ENCODE peak calls at places on chromosomes 13 and 19, in eight cellular contexts. One of them, this sample, is unnamed.
A peak's percentile ranks its signal among the peaks of the same experiment; 100 is the strongest.

GRCh38 chr19:43441736-43442135 is 23.7 kb downstream of the LYPD3 start:
- DNase-seq in GM13976: no peak
- DNase-seq in T-helper 9 cell: no peak
- DNase-seq in ovary: no peak
- DNase-seq in GM10248: no peak
- DNase-seq in glutamatergic neuron: no peak
- DNase-seq in activated T-helper 1 cell treated with anti-CD3 and anti-CD28 coated beads, Interleukin-12 subunit alpha, Interleukin-12 subunit beta, Interleukin-2, Interleukin-4 antibody, amounts not matched to agents 30 ng/mL and 10 ng/mL and 1 ng/mL, durations not matched to agents 14 hours and 24 hours and 36 hours: no peak
- DNase-seq in WERI-Rb-1: no peak
- DNase-seq in this sample: no peak

GRCh38 chr19:48506138-48506733 is 5.4 kb downstream of the LMTK3 start:
- DNase-seq in GM13976: peak; percentile 74
- DNase-seq in WERI-Rb-1: no peak
- DNase-seq in activated T-helper 1 cell treated with anti-CD3 and anti-CD28 coated beads, Interleukin-12 subunit alpha, Interleukin-12 subunit beta, Interleukin-2, Interleukin-4 antibody, amounts not matched to agents 30 ng/mL and 10 ng/mL and 1 ng/mL, durations not matched to agents 14 hours and 24 hours and 36 hours: no peak
- DNase-seq in GM10248: peak; percentile 58
- DNase-seq in glutamatergic neuron: no peak
- DNase-seq in ovary: no peak
- DNase-seq in T-helper 9 cell: no peak
- DNase-seq in this sample: no peak

GRCh38 chr19:47309038-47309437 is 623 bp upstream of the C5AR1 start:
- DNase-seq in T-helper 9 cell: no peak
- DNase-seq in GM10248: no peak
- DNase-seq in GM13976: no peak
- DNase-seq in ovary: no peak
- DNase-seq in activated T-helper 1 cell treated with anti-CD3 and anti-CD28 coated beads, Interleukin-12 subunit alpha, Interleukin-12 subunit beta, Interleukin-2, Interleukin-4 antibody, amounts not matched to agents 30 ng/mL and 10 ng/mL and 1 ng/mL, durations not matched to agents 14 hours and 24 hours and 36 hours: no peak
- DNase-seq in glutamatergic neuron: no peak
- DNase-seq in WERI-Rb-1: no peak
- DNase-seq in this sample: no peak

GRCh38 chr19:44025217-44025936 is at the start of gene ZNF222:
- DNase-seq in GM13976: peak; percentile 81
- DNase-seq in activated T-helper 1 cell treated with anti-CD3 and anti-CD28 coated beads, Interleukin-12 subunit alpha, Interleukin-12 subunit beta, Interleukin-2, Interleukin-4 antibody, amounts not matched to agents 30 ng/mL and 10 ng/mL and 1 ng/mL, durations not matched to agents 14 hours and 24 hours and 36 hours: peak; percentile 69
- DNase-seq in T-helper 9 cell: peak; percentile 50
- DNase-seq in WERI-Rb-1: peak; percentile 78
- DNase-seq in ovary: peak; percentile 75
- DNase-seq in glutamatergic neuron: peak; percentile 75
- DNase-seq in GM10248: peak; percentile 82
- DNase-seq in this sample: peak; percentile 83

GRCh38 chr13:71522976-71523517 is 344.0 kb downstream of the DACH1 start:
- DNase-seq in WERI-Rb-1: no peak
- DNase-seq in GM10248: no peak
- DNase-seq in GM13976: no peak
- DNase-seq in activated T-helper 1 cell treated with anti-CD3 and anti-CD28 coated beads, Interleukin-12 subunit alpha, Interleukin-12 subunit beta, Interleukin-2, Interleukin-4 antibody, amounts not matched to agents 30 ng/mL and 10 ng/mL and 1 ng/mL, durations not matched to agents 14 hours and 24 hours and 36 hours: no peak
- DNase-seq in T-helper 9 cell: no peak
- DNase-seq in glutamatergic neuron: no peak
- DNase-seq in ovary: no peak
- DNase-seq in this sample: peak; percentile 20

GRCh38 chr19:19155495-19156219 is 14.4 kb downstream of the MEF2B start:
- DNase-seq in WERI-Rb-1: no peak
- DNase-seq in glutamatergic neuron: no peak
- DNase-seq in ovary: no peak
- DNase-seq in activated T-helper 1 cell treated with anti-CD3 and anti-CD28 coated beads, Interleukin-12 subunit alpha, Interleukin-12 subunit beta, Interleukin-2, Interleukin-4 antibody, amounts not matched to agents 30 ng/mL and 10 ng/mL and 1 ng/mL, durations not matched to agents 14 hours and 24 hours and 36 hours: no peak
- DNase-seq in GM13976: peak; percentile 70
- DNase-seq in T-helper 9 cell: no peak
- DNase-seq in GM10248: peak; percentile 77
- DNase-seq in this sample: no peak

GRCh38 chr13:110652231-110652730 is 36.9 kb downstream of the NAXD start:
- DNase-seq in glutamatergic neuron: no peak
- DNase-seq in ovary: no peak
- DNase-seq in GM10248: no peak
- DNase-seq in WERI-Rb-1: no peak
- DNase-seq in activated T-helper 1 cell treated with anti-CD3 and anti-CD28 coated beads, Interleukin-12 subunit alpha, Interleukin-12 subunit beta, Interleukin-2, Interleukin-4 antibody, amounts not matched to agents 30 ng/mL and 10 ng/mL and 1 ng/mL, durations not matched to agents 14 hours and 24 hours and 36 hours: no peak
- DNase-seq in GM13976: no peak
- DNase-seq in T-helper 9 cell: no peak
- DNase-seq in this sample: no peak

GRCh38 chr13:109819851-109820250 is 33.5 kb upstream of the IRS2 start:
- DNase-seq in GM10248: no peak
- DNase-seq in ovary: no peak
- DNase-seq in T-helper 9 cell: no peak
- DNase-seq in glutamatergic neuron: no peak
- DNase-seq in activated T-helper 1 cell treated with anti-CD3 and anti-CD28 coated beads, Interleukin-12 subunit alpha, Interleukin-12 subunit beta, Interleukin-2, Interleukin-4 antibody, amounts not matched to agents 30 ng/mL and 10 ng/mL and 1 ng/mL, durations not matched to agents 14 hours and 24 hours and 36 hours: no peak
- DNase-seq in WERI-Rb-1: no peak
- DNase-seq in GM13976: no peak
- DNase-seq in this sample: no peak

GRCh38 chr13:100694722-100695644 is 20.4 kb upstream of the TMTC4 start:
- DNase-seq in GM13976: no peak
- DNase-seq in WERI-Rb-1: peak; percentile 79
- DNase-seq in GM10248: no peak
- DNase-seq in T-helper 9 cell: no peak
- DNase-seq in glutamatergic neuron: peak; percentile 67
- DNase-seq in ovary: no peak
- DNase-seq in activated T-helper 1 cell treated with anti-CD3 and anti-CD28 coated beads, Interleukin-12 subunit alpha, Interleukin-12 subunit beta, Interleukin-2, Interleukin-4 antibody, amounts not matched to agents 30 ng/mL and 10 ng/mL and 1 ng/mL, durations not matched to agents 14 hours and 24 hours and 36 hours: no peak
- DNase-seq in this sample: no peak

GRCh38 chr19:36436531-36436930 is 18.1 kb upstream of the ZFP82 start:
- DNase-seq in activated T-helper 1 cell treated with anti-CD3 and anti-CD28 coated beads, Interleukin-12 subunit alpha, Interleukin-12 subunit beta, Interleukin-2, Interleukin-4 antibody, amounts not matched to agents 30 ng/mL and 10 ng/mL and 1 ng/mL, durations not matched to agents 14 hours and 24 hours and 36 hours: no peak
- DNase-seq in WERI-Rb-1: no peak
- DNase-seq in ovary: no peak
- DNase-seq in GM13976: peak; percentile 46
- DNase-seq in glutamatergic neuron: no peak
- DNase-seq in GM10248: peak; percentile 27
- DNase-seq in T-helper 9 cell: no peak
- DNase-seq in this sample: no peak

GRCh38 chr19:831407-832369 is 4.1 kb downstream of the AZU1 start:
- DNase-seq in GM10248: no peak
- DNase-seq in WERI-Rb-1: no peak
- DNase-seq in GM13976: no peak
- DNase-seq in T-helper 9 cell: no peak
- DNase-seq in ovary: no peak
- DNase-seq in activated T-helper 1 cell treated with anti-CD3 and anti-CD28 coated beads, Interleukin-12 subunit alpha, Interleukin-12 subunit beta, Interleukin-2, Interleukin-4 antibody, amounts not matched to agents 30 ng/mL and 10 ng/mL and 1 ng/mL, durations not matched to agents 14 hours and 24 hours and 36 hours: no peak
- DNase-seq in glutamatergic neuron: no peak
- DNase-seq in this sample: no peak

GRCh38 chr19:1312732-1313694 is 27.3 kb downstream of the EFNA2 start:
- DNase-seq in T-helper 9 cell: no peak
- DNase-seq in WERI-Rb-1: no peak
- DNase-seq in ovary: peak; percentile 26
- DNase-seq in GM10248: no peak
- DNase-seq in glutamatergic neuron: no peak
- DNase-seq in activated T-helper 1 cell treated with anti-CD3 and anti-CD28 coated beads, Interleukin-12 subunit alpha, Interleukin-12 subunit beta, Interleukin-2, Interleukin-4 antibody, amounts not matched to agents 30 ng/mL and 10 ng/mL and 1 ng/mL, durations not matched to agents 14 hours and 24 hours and 36 hours: no peak
- DNase-seq in GM13976: no peak
- DNase-seq in this sample: no peak

GRCh38 chr13:75101997-75102720 is 379.8 kb downstream of the TBC1D4 start:
- DNase-seq in activated T-helper 1 cell treated with anti-CD3 and anti-CD28 coated beads, Interleukin-12 subunit alpha, Interleukin-12 subunit beta, Interleukin-2, Interleukin-4 antibody, amounts not matched to agents 30 ng/mL and 10 ng/mL and 1 ng/mL, durations not matched to agents 14 hours and 24 hours and 36 hours: no peak
- DNase-seq in WERI-Rb-1: no peak
- DNase-seq in glutamatergic neuron: peak; percentile 20
- DNase-seq in GM10248: no peak
- DNase-seq in T-helper 9 cell: no peak
- DNase-seq in ovary: no peak
- DNase-seq in GM13976: no peak
- DNase-seq in this sample: no peak

GRCh38 chr19:1027020-1027952 is 878 bp downstream of the CNN2 start:
- DNase-seq in GM10248: no peak
- DNase-seq in ovary: peak; percentile 61
- DNase-seq in GM13976: no peak
- DNase-seq in WERI-Rb-1: peak; percentile 38
- DNase-seq in T-helper 9 cell: no peak
- DNase-seq in glutamatergic neuron: no peak
- DNase-seq in activated T-helper 1 cell treated with anti-CD3 and anti-CD28 coated beads, Interleukin-12 subunit alpha, Interleukin-12 subunit beta, Interleukin-2, Interleukin-4 antibody, amounts not matched to agents 30 ng/mL and 10 ng/mL and 1 ng/mL, durations not matched to agents 14 hours and 24 hours and 36 hours: no peak
- DNase-seq in this sample: no peak

GRCh38 chr13:43058318-43058674 is 34.9 kb downstream of the DNAJC15 start:
- DNase-seq in activated T-helper 1 cell treated with anti-CD3 and anti-CD28 coated beads, Interleukin-12 subunit alpha, Interleukin-12 subunit beta, Interleukin-2, Interleukin-4 antibody, amounts not matched to agents 30 ng/mL and 10 ng/mL and 1 ng/mL, durations not matched to agents 14 hours and 24 hours and 36 hours: peak; percentile 22
- DNase-seq in GM13976: no peak
- DNase-seq in T-helper 9 cell: no peak
- DNase-seq in GM10248: no peak
- DNase-seq in glutamatergic neuron: no peak
- DNase-seq in ovary: no peak
- DNase-seq in WERI-Rb-1: no peak
- DNase-seq in this sample: no peak

GRCh38 chr13:105773241-105773640 is 762.2 kb downstream of the EFNB2 start:
- DNase-seq in T-helper 9 cell: no peak
- DNase-seq in GM13976: no peak
- DNase-seq in activated T-helper 1 cell treated with anti-CD3 and anti-CD28 coated beads, Interleukin-12 subunit alpha, Interleukin-12 subunit beta, Interleukin-2, Interleukin-4 antibody, amounts not matched to agents 30 ng/mL and 10 ng/mL and 1 ng/mL, durations not matched to agents 14 hours and 24 hours and 36 hours: no peak
- DNase-seq in WERI-Rb-1: no peak
- DNase-seq in GM10248: no peak
- DNase-seq in glutamatergic neuron: no peak
- DNase-seq in ovary: no peak
- DNase-seq in this sample: no peak

GRCh38 chr13:52136763-52137162 is 7.9 kb upstream of the NEK5 start:
- DNase-seq in WERI-Rb-1: no peak
- DNase-seq in glutamatergic neuron: no peak
- DNase-seq in T-helper 9 cell: no peak
- DNase-seq in ovary: no peak
- DNase-seq in GM10248: no peak
- DNase-seq in activated T-helper 1 cell treated with anti-CD3 and anti-CD28 coated beads, Interleukin-12 subunit alpha, Interleukin-12 subunit beta, Interleukin-2, Interleukin-4 antibody, amounts not matched to agents 30 ng/mL and 10 ng/mL and 1 ng/mL, durations not matched to agents 14 hours and 24 hours and 36 hours: no peak
- DNase-seq in GM13976: no peak
- DNase-seq in this sample: no peak

GRCh38 chr19:36009633-36010379 is 1.2 kb upstream of the SYNE4 start:
- DNase-seq in GM10248: no peak
- DNase-seq in T-helper 9 cell: no peak
- DNase-seq in activated T-helper 1 cell treated with anti-CD3 and anti-CD28 coated beads, Interleukin-12 subunit alpha, Interleukin-12 subunit beta, Interleukin-2, Interleukin-4 antibody, amounts not matched to agents 30 ng/mL and 10 ng/mL and 1 ng/mL, durations not matched to agents 14 hours and 24 hours and 36 hours: no peak
- DNase-seq in WERI-Rb-1: no peak
- DNase-seq in glutamatergic neuron: no peak
- DNase-seq in GM13976: no peak
- DNase-seq in ovary: no peak
- DNase-seq in this sample: no peak

GRCh38 chr19:44657211-44657921 is 13.7 kb downstream of the PVR start:
- DNase-seq in T-helper 9 cell: peak; percentile 55
- DNase-seq in activated T-helper 1 cell treated with anti-CD3 and anti-CD28 coated beads, Interleukin-12 subunit alpha, Interleukin-12 subunit beta, Interleukin-2, Interleukin-4 antibody, amounts not matched to agents 30 ng/mL and 10 ng/mL and 1 ng/mL, durations not matched to agents 14 hours and 24 hours and 36 hours: peak; percentile 45
- DNase-seq in ovary: peak; percentile 66
- DNase-seq in WERI-Rb-1: peak; percentile 72
- DNase-seq in glutamatergic neuron: peak; percentile 88
- DNase-seq in GM10248: peak; percentile 84
- DNase-seq in GM13976: peak; percentile 87
- DNase-seq in this sample: peak; percentile 38

GRCh38 chr13:90427322-90428272 is 919.9 kb upstream of the MIR17HG start:
- DNase-seq in WERI-Rb-1: no peak
- DNase-seq in activated T-helper 1 cell treated with anti-CD3 and anti-CD28 coated beads, Interleukin-12 subunit alpha, Interleukin-12 subunit beta, Interleukin-2, Interleukin-4 antibody, amounts not matched to agents 30 ng/mL and 10 ng/mL and 1 ng/mL, durations not matched to agents 14 hours and 24 hours and 36 hours: no peak
- DNase-seq in T-helper 9 cell: no peak
- DNase-seq in GM10248: no peak
- DNase-seq in GM13976: no peak
- DNase-seq in ovary: no peak
- DNase-seq in glutamatergic neuron: peak; percentile 41
- DNase-seq in this sample: no peak

GRCh38 chr19:51020988-51021651 is 1.6 kb upstream of the KLK10 start:
- DNase-seq in WERI-Rb-1: no peak
- DNase-seq in T-helper 9 cell: no peak
- DNase-seq in activated T-helper 1 cell treated with anti-CD3 and anti-CD28 coated beads, Interleukin-12 subunit alpha, Interleukin-12 subunit beta, Interleukin-2, Interleukin-4 antibody, amounts not matched to agents 30 ng/mL and 10 ng/mL and 1 ng/mL, durations not matched to agents 14 hours and 24 hours and 36 hours: no peak
- DNase-seq in ovary: no peak
- DNase-seq in GM13976: no peak
- DNase-seq in glutamatergic neuron: no peak
- DNase-seq in GM10248: no peak
- DNase-seq in this sample: peak; percentile 64

GRCh38 chr13:113555141-113555540 is 29.4 kb upstream of the TFDP1 start:
- DNase-seq in WERI-Rb-1: peak; percentile 6
- DNase-seq in activated T-helper 1 cell treated with anti-CD3 and anti-CD28 coated beads, Interleukin-12 subunit alpha, Interleukin-12 subunit beta, Interleukin-2, Interleukin-4 antibody, amounts not matched to agents 30 ng/mL and 10 ng/mL and 1 ng/mL, durations not matched to agents 14 hours and 24 hours and 36 hours: no peak
- DNase-seq in glutamatergic neuron: no peak
- DNase-seq in T-helper 9 cell: no peak
- DNase-seq in GM13976: no peak
- DNase-seq in GM10248: no peak
- DNase-seq in ovary: no peak
- DNase-seq in this sample: no peak

GRCh38 chr13:73335226-73335625 is 276.4 kb downstream of the KLF5 start:
- DNase-seq in GM10248: no peak
- DNase-seq in ovary: no peak
- DNase-seq in activated T-helper 1 cell treated with anti-CD3 and anti-CD28 coated beads, Interleukin-12 subunit alpha, Interleukin-12 subunit beta, Interleukin-2, Interleukin-4 antibody, amounts not matched to agents 30 ng/mL and 10 ng/mL and 1 ng/mL, durations not matched to agents 14 hours and 24 hours and 36 hours: no peak
- DNase-seq in T-helper 9 cell: no peak
- DNase-seq in glutamatergic neuron: no peak
- DNase-seq in GM13976: no peak
- DNase-seq in WERI-Rb-1: peak; percentile 13
- DNase-seq in this sample: no peak

GRCh38 chr19:33418461-33418860 is 45.0 kb downstream of the CEBPG start:
- DNase-seq in GM10248: no peak
- DNase-seq in WERI-Rb-1: no peak
- DNase-seq in GM13976: no peak
- DNase-seq in glutamatergic neuron: peak; percentile 7
- DNase-seq in activated T-helper 1 cell treated with anti-CD3 and anti-CD28 coated beads, Interleukin-12 subunit alpha, Interleukin-12 subunit beta, Interleukin-2, Interleukin-4 antibody, amounts not matched to agents 30 ng/mL and 10 ng/mL and 1 ng/mL, durations not matched to agents 14 hours and 24 hours and 36 hours: no peak
- DNase-seq in ovary: no peak
- DNase-seq in T-helper 9 cell: no peak
- DNase-seq in this sample: no peak

GRCh38 chr19:17779281-17779930 is 15.5 kb upstream of the B3GNT3 start:
- DNase-seq in GM10248: no peak
- DNase-seq in WERI-Rb-1: peak; percentile 50
- DNase-seq in GM13976: no peak
- DNase-seq in ovary: peak; percentile 44
- DNase-seq in glutamatergic neuron: peak; percentile 72
- DNase-seq in activated T-helper 1 cell treated with anti-CD3 and anti-CD28 coated beads, Interleukin-12 subunit alpha, Interleukin-12 subunit beta, Interleukin-2, Interleukin-4 antibody, amounts not matched to agents 30 ng/mL and 10 ng/mL and 1 ng/mL, durations not matched to agents 14 hours and 24 hours and 36 hours: no peak
- DNase-seq in T-helper 9 cell: no peak
- DNase-seq in this sample: peak; percentile 63

GRCh38 chr19:54459282-54460229 is 4.0 kb downstream of the LENG9 start:
- DNase-seq in WERI-Rb-1: no peak
- DNase-seq in glutamatergic neuron: no peak
- DNase-seq in GM10248: no peak
- DNase-seq in T-helper 9 cell: no peak
- DNase-seq in activated T-helper 1 cell treated with anti-CD3 and anti-CD28 coated beads, Interleukin-12 subunit alpha, Interleukin-12 subunit beta, Interleukin-2, Interleukin-4 antibody, amounts not matched to agents 30 ng/mL and 10 ng/mL and 1 ng/mL, durations not matched to agents 14 hours and 24 hours and 36 hours: no peak
- DNase-seq in GM13976: no peak
- DNase-seq in ovary: no peak
- DNase-seq in this sample: no peak

This sample was measured in cerebellum.